ENCODE peak calls at places on chromosome 12, in six cellular contexts. One of them, this sample, is unnamed.

GRCh38 chr12:120470150-120470817 is 736 bp upstream of the SRSF9 start:
- DNase-seq in GM12864: no peak
- DNase-seq in neural crest cell: no peak
- DNase-seq in testis: peak; percentile 36
- DNase-seq in PC-9: no peak
- DNase-seq in endothelial cell: no peak
- DNase-seq in this sample: peak; percentile 43

GRCh38 chr12:106179086-106179485 is 40.3 kb upstream of the NUAK1 start:
- DNase-seq in GM12864: no peak
- DNase-seq in neural crest cell: no peak
- DNase-seq in testis: peak; percentile 55
- DNase-seq in PC-9: no peak
- DNase-seq in endothelial cell: no peak
- DNase-seq in this sample: no peak

GRCh38 chr12:94571556-94571955 is 78.8 kb downstream of the TMCC3 start:
- DNase-seq in GM12864: no peak
- DNase-seq in neural crest cell: no peak
- DNase-seq in testis: no peak
- DNase-seq in PC-9: peak; percentile 77
- DNase-seq in endothelial cell: no peak
- DNase-seq in this sample: no peak

GRCh38 chr12:123223241-123223668 is 9.7 kb downstream of the MPHOSPH9 start:
- DNase-seq in GM12864: no peak
- DNase-seq in neural crest cell: no peak
- DNase-seq in testis: peak; percentile 23
- DNase-seq in PC-9: no peak
- DNase-seq in endothelial cell: no peak
- DNase-seq in this sample: peak; percentile 29

GRCh38 chr12:108425238-108425795 is 86.2 kb upstream of the CMKLR1 start:
- DNase-seq in GM12864: no peak
- DNase-seq in neural crest cell: no peak
- DNase-seq in testis: peak; percentile 21
- DNase-seq in PC-9: no peak
- DNase-seq in endothelial cell: no peak
- DNase-seq in this sample: no peak

GRCh38 chr12:116442981-116443380 is 116.2 kb upstream of the MAP1LC3B2 start:
- DNase-seq in GM12864: no peak
- DNase-seq in neural crest cell: no peak
- DNase-seq in testis: no peak
- DNase-seq in PC-9: no peak
- DNase-seq in endothelial cell: no peak
- DNase-seq in this sample: no peak

GRCh38 chr12:55717397-55718007 is 1.7 kb downstream of the BLOC1S1 start:
- DNase-seq in GM12864: no peak
- DNase-seq in neural crest cell: no peak
- DNase-seq in testis: no peak
- DNase-seq in PC-9: no peak
- DNase-seq in endothelial cell: no peak
- DNase-seq in this sample: no peak

GRCh38 chr12:44015333-44015941 is 179.6 kb downstream of the TMEM117 start:
- DNase-seq in GM12864: peak; percentile 36
- DNase-seq in neural crest cell: no peak
- DNase-seq in testis: no peak
- DNase-seq in PC-9: no peak
- DNase-seq in endothelial cell: no peak
- DNase-seq in this sample: peak; percentile 21

GRCh38 chr12:19755141-19755540 is 315.8 kb downstream of the AEBP2 start:
- DNase-seq in GM12864: no peak
- DNase-seq in neural crest cell: no peak
- DNase-seq in testis: no peak
- DNase-seq in PC-9: no peak
- DNase-seq in endothelial cell: no peak
- DNase-seq in this sample: no peak

GRCh38 chr12:27969901-27970390 is 2.6 kb downstream of the PTHLH start:
- DNase-seq in GM12864: peak; percentile 55
- DNase-seq in neural crest cell: peak; percentile 37
- DNase-seq in testis: peak; percentile 67
- DNase-seq in PC-9: peak; percentile 74
- DNase-seq in endothelial cell: peak; percentile 57
- DNase-seq in this sample: peak; percentile 69
- TF ChIP-seq CTCF in GM12864: no peak
- TF ChIP-seq CTCF in neural crest cell: no peak
- TF ChIP-seq CTCF in testis: no peak
- TF ChIP-seq CTCF in PC-9: no peak
- TF ChIP-seq CTCF in endothelial cell: no peak
- TF ChIP-seq CTCF in this sample: peak; percentile 46

GRCh38 chr12:13976880-13977279 is 4.5 kb downstream of the GRIN2B start:
- DNase-seq in GM12864: no peak
- DNase-seq in neural crest cell: no peak
- DNase-seq in testis: no peak
- DNase-seq in PC-9: no peak
- DNase-seq in endothelial cell: no peak
- DNase-seq in this sample: no peak
- TF ChIP-seq CTCF in GM12864: no peak
- TF ChIP-seq CTCF in neural crest cell: no peak
- TF ChIP-seq CTCF in testis: no peak
- TF ChIP-seq CTCF in PC-9: no peak
- TF ChIP-seq CTCF in endothelial cell: no peak
- TF ChIP-seq CTCF in this sample: no peak

GRCh38 chr12:46292754-46293402 is 24.0 kb upstream of the SLC38A1 start:
- DNase-seq in GM12864: no peak
- DNase-seq in neural crest cell: no peak
- DNase-seq in testis: no peak
- DNase-seq in PC-9: no peak
- DNase-seq in endothelial cell: no peak
- DNase-seq in this sample: no peak
- TF ChIP-seq CTCF in GM12864: peak; percentile 33
- TF ChIP-seq CTCF in neural crest cell: no peak
- TF ChIP-seq CTCF in testis: no peak
- TF ChIP-seq CTCF in PC-9: peak; percentile 15
- TF ChIP-seq CTCF in endothelial cell: no peak
- TF ChIP-seq CTCF in this sample: no peak

GRCh38 chr12:42652048-42652447 is 62.5 kb upstream of the PRICKLE1 start:
- DNase-seq in GM12864: no peak
- DNase-seq in neural crest cell: no peak
- DNase-seq in testis: no peak
- DNase-seq in PC-9: peak; percentile 44
- DNase-seq in endothelial cell: no peak
- DNase-seq in this sample: no peak
- TF ChIP-seq CTCF in GM12864: no peak
- TF ChIP-seq CTCF in neural crest cell: no peak
- TF ChIP-seq CTCF in testis: no peak
- TF ChIP-seq CTCF in PC-9: no peak
- TF ChIP-seq CTCF in endothelial cell: no peak
- TF ChIP-seq CTCF in this sample: no peak

DNA sequence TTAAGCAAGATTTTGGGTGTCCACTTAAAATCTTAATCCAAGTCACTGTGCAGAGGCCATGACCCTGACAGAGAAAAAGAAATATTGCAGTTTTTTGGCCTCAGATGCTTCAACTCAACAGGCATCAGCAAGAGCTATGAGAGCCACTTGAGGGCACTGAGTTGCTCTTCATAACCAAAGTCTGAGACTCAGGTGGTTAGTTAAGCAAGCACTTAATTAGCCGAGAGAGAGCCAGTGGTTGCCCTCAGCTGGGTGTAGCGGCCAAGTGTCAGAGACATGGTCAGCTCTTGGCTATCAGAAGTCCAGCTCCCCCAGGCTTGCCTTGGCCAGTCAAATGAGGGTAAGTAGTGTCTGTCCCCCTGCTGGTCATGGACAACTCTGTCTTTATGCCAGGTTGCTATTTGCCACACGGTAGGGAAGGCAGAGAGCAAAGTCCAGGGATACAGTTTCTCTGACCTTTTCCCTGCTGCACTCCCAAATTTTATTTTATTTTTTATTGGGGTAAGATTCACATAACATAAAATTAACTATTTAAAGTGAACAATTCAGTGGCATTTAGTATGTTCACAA is 9.0 kb upstream of the KRT71 start:
- DNase-seq in GM12864: no peak
- DNase-seq in neural crest cell: no peak
- DNase-seq in testis: peak; percentile 26
- DNase-seq in PC-9: no peak
- DNase-seq in endothelial cell: no peak
- DNase-seq in this sample: no peak
- TF ChIP-seq CTCF in GM12864: peak; percentile 29
- TF ChIP-seq CTCF in neural crest cell: peak; percentile 53
- TF ChIP-seq CTCF in testis: no peak
- TF ChIP-seq CTCF in PC-9: peak; percentile 56
- TF ChIP-seq CTCF in endothelial cell: peak; percentile 49
- TF ChIP-seq CTCF in this sample: no peak